ENCODE peak calls at places on chromosomes 5 and 9, in eight cellular contexts. One of them, this sample, is unnamed.

GRCh38 chr5:123882946-123883345 is 371.0 kb downstream of the CSNK1G3 start:
- DNase-seq in activated CD4-positive, alpha-beta memory T cell treated with anti-CD3 and anti-CD28 coated beads, Interleukin-2, amount 10 ng/mL, durations not matched to agents 7 days and 5 days: no peak
- DNase-seq in AG08396: no peak
- DNase-seq in kidney glomerular epithelial cell: no peak
- DNase-seq in GM06990: no peak
- DNase-seq in ELR: no peak
- DNase-seq in NCI-H2107: no peak
- DNase-seq in stimulated activated CD4-positive, alpha-beta T cell treated with anti-CD3 and anti-CD28 coated beads, Interleukin-1b, Interleukin-23, amount 100 ng/mL, for 4 hours: no peak
- DNase-seq in this sample: no peak

GRCh38 chr5:170269579-170269978 is 28.0 kb downstream of the LCP2 start:
- DNase-seq in NCI-H2107: no peak
- DNase-seq in activated CD4-positive, alpha-beta memory T cell treated with anti-CD3 and anti-CD28 coated beads, Interleukin-2, amount 10 ng/mL, durations not matched to agents 7 days and 5 days: peak
- DNase-seq in kidney glomerular epithelial cell: no peak
- DNase-seq in GM06990: no peak
- DNase-seq in ELR: peak
- DNase-seq in AG08396: no peak
- DNase-seq in stimulated activated CD4-positive, alpha-beta T cell treated with anti-CD3 and anti-CD28 coated beads, Interleukin-1b, Interleukin-23, amount 100 ng/mL, for 4 hours: no peak
- DNase-seq in this sample: no peak

GRCh38 chr5:138565100-138565821 is 9.9 kb downstream of the HSPA9 start:
- DNase-seq in kidney glomerular epithelial cell: no peak
- DNase-seq in activated CD4-positive, alpha-beta memory T cell treated with anti-CD3 and anti-CD28 coated beads, Interleukin-2, amount 10 ng/mL, durations not matched to agents 7 days and 5 days: peak
- DNase-seq in NCI-H2107: no peak
- DNase-seq in stimulated activated CD4-positive, alpha-beta T cell treated with anti-CD3 and anti-CD28 coated beads, Interleukin-1b, Interleukin-23, amount 100 ng/mL, for 4 hours: no peak
- DNase-seq in ELR: no peak
- DNase-seq in AG08396: no peak
- DNase-seq in GM06990: no peak
- DNase-seq in this sample: no peak

GRCh38 chr9:36584626-36585460 is 12.1 kb downstream of the MELK start:
- DNase-seq in GM06990: no peak
- DNase-seq in kidney glomerular epithelial cell: peak
- DNase-seq in stimulated activated CD4-positive, alpha-beta T cell treated with anti-CD3 and anti-CD28 coated beads, Interleukin-1b, Interleukin-23, amount 100 ng/mL, for 4 hours: no peak
- DNase-seq in AG08396: peak
- DNase-seq in activated CD4-positive, alpha-beta memory T cell treated with anti-CD3 and anti-CD28 coated beads, Interleukin-2, amount 10 ng/mL, durations not matched to agents 7 days and 5 days: no peak
- DNase-seq in NCI-H2107: no peak
- DNase-seq in ELR: peak
- DNase-seq in this sample: no peak

GRCh38 chr9:112037281-112038016 is 137.6 kb downstream of the SUSD1 start:
- DNase-seq in ELR: peak
- DNase-seq in NCI-H2107: no peak
- DNase-seq in GM06990: peak
- DNase-seq in kidney glomerular epithelial cell: no peak
- DNase-seq in activated CD4-positive, alpha-beta memory T cell treated with anti-CD3 and anti-CD28 coated beads, Interleukin-2, amount 10 ng/mL, durations not matched to agents 7 days and 5 days: peak
- DNase-seq in stimulated activated CD4-positive, alpha-beta T cell treated with anti-CD3 and anti-CD28 coated beads, Interleukin-1b, Interleukin-23, amount 100 ng/mL, for 4 hours: peak
- DNase-seq in AG08396: no peak
- DNase-seq in this sample: no peak

GRCh38 chr5:133120156-133120750 is 68.4 kb downstream of the HSPA4 start:
- DNase-seq in ELR: no peak
- DNase-seq in activated CD4-positive, alpha-beta memory T cell treated with anti-CD3 and anti-CD28 coated beads, Interleukin-2, amount 10 ng/mL, durations not matched to agents 7 days and 5 days: peak
- DNase-seq in AG08396: no peak
- DNase-seq in kidney glomerular epithelial cell: no peak
- DNase-seq in NCI-H2107: no peak
- DNase-seq in stimulated activated CD4-positive, alpha-beta T cell treated with anti-CD3 and anti-CD28 coated beads, Interleukin-1b, Interleukin-23, amount 100 ng/mL, for 4 hours: no peak
- DNase-seq in GM06990: no peak
- DNase-seq in this sample: no peak

GRCh38 chr5:170553218-170553617 is 49.4 kb downstream of the KCNIP1 start:
- DNase-seq in activated CD4-positive, alpha-beta memory T cell treated with anti-CD3 and anti-CD28 coated beads, Interleukin-2, amount 10 ng/mL, durations not matched to agents 7 days and 5 days: no peak
- DNase-seq in kidney glomerular epithelial cell: no peak
- DNase-seq in GM06990: no peak
- DNase-seq in AG08396: no peak
- DNase-seq in ELR: no peak
- DNase-seq in NCI-H2107: no peak
- DNase-seq in stimulated activated CD4-positive, alpha-beta T cell treated with anti-CD3 and anti-CD28 coated beads, Interleukin-1b, Interleukin-23, amount 100 ng/mL, for 4 hours: no peak
- DNase-seq in this sample: no peak

GRCh38 chr9:118961857-118962256 is 407.4 kb downstream of the BRINP1 start:
- DNase-seq in kidney glomerular epithelial cell: peak
- DNase-seq in AG08396: peak
- DNase-seq in GM06990: no peak
- DNase-seq in stimulated activated CD4-positive, alpha-beta T cell treated with anti-CD3 and anti-CD28 coated beads, Interleukin-1b, Interleukin-23, amount 100 ng/mL, for 4 hours: no peak
- DNase-seq in ELR: peak
- DNase-seq in NCI-H2107: no peak
- DNase-seq in activated CD4-positive, alpha-beta memory T cell treated with anti-CD3 and anti-CD28 coated beads, Interleukin-2, amount 10 ng/mL, durations not matched to agents 7 days and 5 days: no peak
- DNase-seq in this sample: no peak

GRCh38 chr5:885529-885928 is 7.1 kb downstream of the BRD9 start:
- DNase-seq in stimulated activated CD4-positive, alpha-beta T cell treated with anti-CD3 and anti-CD28 coated beads, Interleukin-1b, Interleukin-23, amount 100 ng/mL, for 4 hours: no peak
- DNase-seq in ELR: no peak
- DNase-seq in activated CD4-positive, alpha-beta memory T cell treated with anti-CD3 and anti-CD28 coated beads, Interleukin-2, amount 10 ng/mL, durations not matched to agents 7 days and 5 days: no peak
- DNase-seq in AG08396: no peak
- DNase-seq in NCI-H2107: peak
- DNase-seq in kidney glomerular epithelial cell: no peak
- DNase-seq in GM06990: no peak
- DNase-seq in this sample: no peak

GRCh38 chr5:98905857-98906688 is 22.7 kb downstream of the CHD1 start:
- DNase-seq in GM06990: peak
- DNase-seq in AG08396: no peak
- DNase-seq in activated CD4-positive, alpha-beta memory T cell treated with anti-CD3 and anti-CD28 coated beads, Interleukin-2, amount 10 ng/mL, durations not matched to agents 7 days and 5 days: no peak
- DNase-seq in ELR: peak
- DNase-seq in kidney glomerular epithelial cell: peak
- DNase-seq in NCI-H2107: peak
- DNase-seq in stimulated activated CD4-positive, alpha-beta T cell treated with anti-CD3 and anti-CD28 coated beads, Interleukin-1b, Interleukin-23, amount 100 ng/mL, for 4 hours: no peak
- DNase-seq in this sample: no peak

GRCh38 chr5:176818391-176819098 is 8.2 kb downstream of the UNC5A start:
- DNase-seq in stimulated activated CD4-positive, alpha-beta T cell treated with anti-CD3 and anti-CD28 coated beads, Interleukin-1b, Interleukin-23, amount 100 ng/mL, for 4 hours: no peak
- DNase-seq in ELR: no peak
- DNase-seq in activated CD4-positive, alpha-beta memory T cell treated with anti-CD3 and anti-CD28 coated beads, Interleukin-2, amount 10 ng/mL, durations not matched to agents 7 days and 5 days: peak
- DNase-seq in GM06990: no peak
- DNase-seq in AG08396: no peak
- DNase-seq in kidney glomerular epithelial cell: no peak
- DNase-seq in NCI-H2107: no peak
- DNase-seq in this sample: peak

GRCh38 chr9:27385606-27386005 is 88.7 kb upstream of the EQTN start:
- DNase-seq in AG08396: no peak
- DNase-seq in stimulated activated CD4-positive, alpha-beta T cell treated with anti-CD3 and anti-CD28 coated beads, Interleukin-1b, Interleukin-23, amount 100 ng/mL, for 4 hours: no peak
- DNase-seq in kidney glomerular epithelial cell: no peak
- DNase-seq in NCI-H2107: no peak
- DNase-seq in GM06990: no peak
- DNase-seq in activated CD4-positive, alpha-beta memory T cell treated with anti-CD3 and anti-CD28 coated beads, Interleukin-2, amount 10 ng/mL, durations not matched to agents 7 days and 5 days: no peak
- DNase-seq in ELR: no peak
- DNase-seq in this sample: no peak

GRCh38 chr5:154110781-154111180 is 72.0 kb downstream of the MFAP3 start:
- DNase-seq in GM06990: no peak
- DNase-seq in activated CD4-positive, alpha-beta memory T cell treated with anti-CD3 and anti-CD28 coated beads, Interleukin-2, amount 10 ng/mL, durations not matched to agents 7 days and 5 days: no peak
- DNase-seq in stimulated activated CD4-positive, alpha-beta T cell treated with anti-CD3 and anti-CD28 coated beads, Interleukin-1b, Interleukin-23, amount 100 ng/mL, for 4 hours: no peak
- DNase-seq in kidney glomerular epithelial cell: peak
- DNase-seq in ELR: peak
- DNase-seq in NCI-H2107: no peak
- DNase-seq in AG08396: no peak
- DNase-seq in this sample: no peak

GRCh38 chr5:175219256-175219835 is 224.6 kb downstream of the DRD1 start:
- DNase-seq in stimulated activated CD4-positive, alpha-beta T cell treated with anti-CD3 and anti-CD28 coated beads, Interleukin-1b, Interleukin-23, amount 100 ng/mL, for 4 hours: no peak
- DNase-seq in kidney glomerular epithelial cell: no peak
- DNase-seq in ELR: no peak
- DNase-seq in activated CD4-positive, alpha-beta memory T cell treated with anti-CD3 and anti-CD28 coated beads, Interleukin-2, amount 10 ng/mL, durations not matched to agents 7 days and 5 days: no peak
- DNase-seq in GM06990: no peak
- DNase-seq in NCI-H2107: no peak
- DNase-seq in AG08396: no peak
- DNase-seq in this sample: no peak